ENCODE peak calls at places on chromosomes 1 and 21, in ten cellular contexts. One of them, this sample, is unnamed. For H3K4me1, the result is how much of the 10 kb centered on the place peaks cover.

GRCh38 chr1:21289700-21290545 is at the start of gene ECE1:
- DNase-seq in IMR-90: no peak
- DNase-seq in spleen: peak
- DNase-seq in ovary: peak
- DNase-seq in esophagus squamous epithelium: no peak
- DNase-seq in A549: peak
- DNase-seq in uterus: peak
- DNase-seq in stomach: peak
- DNase-seq in endothelial cell of umbilical vein: peak
- DNase-seq in body of pancreas: no peak
- DNase-seq in this sample: peak

GRCh38 chr1:71638081-71638766 is 557.4 kb upstream of the ZRANB2 start:
- DNase-seq in IMR-90: peak
- DNase-seq in spleen: no peak
- DNase-seq in ovary: no peak
- DNase-seq in esophagus squamous epithelium: no peak
- DNase-seq in A549: no peak
- DNase-seq in uterus: no peak
- DNase-seq in stomach: no peak
- DNase-seq in endothelial cell of umbilical vein: no peak
- DNase-seq in body of pancreas: no peak
- DNase-seq in this sample: no peak

GRCh38 chr1:89603651-89604413 is 29.1 kb upstream of the LRRC8C start:
- DNase-seq in IMR-90: peak
- DNase-seq in spleen: no peak
- DNase-seq in ovary: no peak
- DNase-seq in esophagus squamous epithelium: no peak
- DNase-seq in A549: no peak
- DNase-seq in uterus: no peak
- DNase-seq in stomach: no peak
- DNase-seq in endothelial cell of umbilical vein: no peak
- DNase-seq in body of pancreas: no peak
- DNase-seq in this sample: no peak

GRCh38 chr1:96688737-96689136 is 32.8 kb upstream of the PTBP2 start:
- DNase-seq in IMR-90: no peak
- DNase-seq in spleen: no peak
- DNase-seq in ovary: no peak
- DNase-seq in esophagus squamous epithelium: no peak
- DNase-seq in A549: no peak
- DNase-seq in uterus: no peak
- DNase-seq in stomach: no peak
- DNase-seq in endothelial cell of umbilical vein: no peak
- DNase-seq in body of pancreas: no peak
- DNase-seq in this sample: no peak

GRCh38 chr1:169044296-169044695 is 62.2 kb upstream of the ATP1B1 start:
- DNase-seq in IMR-90: no peak
- DNase-seq in spleen: no peak
- DNase-seq in ovary: no peak
- DNase-seq in esophagus squamous epithelium: no peak
- DNase-seq in A549: no peak
- DNase-seq in uterus: no peak
- DNase-seq in stomach: no peak
- DNase-seq in endothelial cell of umbilical vein: no peak
- DNase-seq in body of pancreas: no peak
- DNase-seq in this sample: no peak

GRCh38 chr21:42526379-42526727 is 12.7 kb downstream of the SLC37A1 start:
- DNase-seq in IMR-90: no peak
- DNase-seq in spleen: no peak
- DNase-seq in ovary: no peak
- DNase-seq in esophagus squamous epithelium: no peak
- DNase-seq in A549: no peak
- DNase-seq in uterus: no peak
- DNase-seq in stomach: peak
- DNase-seq in endothelial cell of umbilical vein: no peak
- DNase-seq in body of pancreas: peak
- DNase-seq in this sample: peak

GRCh38 chr1:40901886-40902633 is 39.9 kb upstream of the CITED4 start:
- DNase-seq in IMR-90: peak
- DNase-seq in spleen: no peak
- DNase-seq in ovary: no peak
- DNase-seq in esophagus squamous epithelium: no peak
- DNase-seq in A549: peak
- DNase-seq in uterus: no peak
- DNase-seq in stomach: no peak
- DNase-seq in endothelial cell of umbilical vein: peak
- DNase-seq in body of pancreas: no peak
- DNase-seq in this sample: no peak

GRCh38 chr1:200365897-200366426 is 43.9 kb downstream of the ZNF281 start:
- DNase-seq in IMR-90: no peak
- DNase-seq in spleen: no peak
- DNase-seq in ovary: no peak
- DNase-seq in esophagus squamous epithelium: no peak
- DNase-seq in A549: no peak
- DNase-seq in uterus: no peak
- DNase-seq in stomach: no peak
- DNase-seq in endothelial cell of umbilical vein: no peak
- DNase-seq in body of pancreas: no peak
- DNase-seq in this sample: no peak

GRCh38 chr1:171715813-171716251 is 26.0 kb downstream of the VAMP4 start:
- DNase-seq in IMR-90: peak
- DNase-seq in spleen: no peak
- DNase-seq in ovary: no peak
- DNase-seq in esophagus squamous epithelium: no peak
- DNase-seq in A549: no peak
- DNase-seq in uterus: no peak
- DNase-seq in stomach: no peak
- DNase-seq in endothelial cell of umbilical vein: peak
- DNase-seq in body of pancreas: no peak
- DNase-seq in this sample: no peak

GRCh38 chr1:19179597-19180271 is 30.3 kb downstream of the UBR4 start:
- DNase-seq in IMR-90: peak
- DNase-seq in spleen: no peak
- DNase-seq in ovary: no peak
- DNase-seq in esophagus squamous epithelium: no peak
- DNase-seq in A549: no peak
- DNase-seq in uterus: no peak
- DNase-seq in stomach: no peak
- DNase-seq in endothelial cell of umbilical vein: peak
- DNase-seq in body of pancreas: no peak
- DNase-seq in this sample: no peak

DNA sequence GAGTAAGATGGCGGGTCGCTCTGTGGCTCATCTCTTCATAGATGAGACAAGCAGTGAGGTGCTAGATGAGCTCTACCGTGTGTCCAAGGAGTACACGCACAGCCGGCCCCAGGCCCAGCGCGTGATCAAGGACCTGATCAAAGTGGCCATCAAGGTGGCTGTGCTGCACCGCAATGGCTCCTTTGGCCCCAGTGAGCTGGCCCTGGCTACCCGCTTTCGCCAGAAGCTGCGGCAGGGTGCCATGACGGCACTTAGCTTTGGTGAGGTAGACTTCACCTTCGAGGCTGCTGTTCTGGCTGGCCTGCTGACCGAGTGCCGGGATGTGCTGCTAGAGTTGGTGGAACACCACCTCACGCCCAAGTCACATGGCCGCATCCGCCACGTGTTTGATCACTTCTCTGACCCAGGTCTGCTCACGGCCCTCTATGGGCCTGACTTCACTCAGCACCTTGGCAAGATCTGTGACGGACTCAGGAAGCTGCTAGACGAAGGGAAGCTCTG is 2.4 kb downstream of the TNFAIP8L2 start:
- DNase-seq in IMR-90: no peak
- DNase-seq in spleen: peak
- DNase-seq in ovary: no peak
- DNase-seq in esophagus squamous epithelium: no peak
- DNase-seq in A549: no peak
- DNase-seq in uterus: no peak
- DNase-seq in stomach: no peak
- DNase-seq in endothelial cell of umbilical vein: no peak
- DNase-seq in body of pancreas: no peak
- DNase-seq in this sample: no peak
- TF ChIP-seq CTCF in IMR-90: no peak
- TF ChIP-seq CTCF in spleen: no peak
- TF ChIP-seq CTCF in ovary: no peak
- TF ChIP-seq CTCF in esophagus squamous epithelium: no peak
- TF ChIP-seq CTCF in A549: no peak
- TF ChIP-seq CTCF in uterus: no peak
- TF ChIP-seq CTCF in stomach: no peak
- TF ChIP-seq CTCF in endothelial cell of umbilical vein: no peak
- TF ChIP-seq CTCF in body of pancreas: no peak
- TF ChIP-seq CTCF in this sample: no peak

DNA sequence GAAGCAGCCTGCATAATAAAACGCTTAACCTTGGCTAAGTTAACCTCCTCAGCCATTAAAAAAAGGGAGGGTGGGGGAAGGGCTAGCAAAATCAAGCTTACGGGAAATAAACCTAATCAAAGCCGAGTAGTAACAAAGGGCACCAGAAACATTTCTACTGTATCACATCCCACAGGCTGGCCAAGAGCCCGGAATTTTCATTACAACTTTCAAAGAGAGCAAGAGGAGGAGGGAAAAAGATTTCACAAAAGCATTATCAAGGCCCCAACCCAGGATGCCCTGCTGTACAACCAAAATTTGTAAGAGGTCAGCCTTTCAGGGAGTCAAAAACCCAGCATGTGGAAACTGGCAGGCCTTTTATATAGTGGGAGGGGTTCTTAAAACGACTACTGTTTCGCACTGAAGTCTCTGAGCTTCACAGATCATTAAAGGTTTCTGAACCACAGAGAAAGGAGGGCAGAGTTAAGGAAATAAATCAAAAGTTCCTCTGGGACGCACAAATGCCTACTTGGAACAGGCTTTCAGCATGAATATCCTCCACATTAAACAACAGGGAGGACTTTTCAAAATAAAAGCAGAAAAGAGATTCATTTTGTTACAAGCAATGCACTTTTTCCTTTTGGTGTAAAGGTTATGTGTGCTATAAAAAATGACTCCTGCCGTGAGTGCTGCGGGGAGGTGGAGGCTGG is 90.4 kb downstream of the SLC45A1 start:
- DNase-seq in IMR-90: peak
- DNase-seq in spleen: no peak
- DNase-seq in ovary: peak
- DNase-seq in esophagus squamous epithelium: no peak
- DNase-seq in A549: no peak
- DNase-seq in uterus: peak
- DNase-seq in stomach: peak
- DNase-seq in endothelial cell of umbilical vein: peak
- DNase-seq in body of pancreas: peak
- DNase-seq in this sample: peak
- H3K4me1 ChIP-seq in IMR-90: under half
- H3K4me1 ChIP-seq in spleen: half or more
- H3K4me1 ChIP-seq in ovary: under half
- H3K4me1 ChIP-seq in esophagus squamous epithelium: half or more
- H3K4me1 ChIP-seq in A549: under half
- H3K4me1 ChIP-seq in uterus: under half
- H3K4me1 ChIP-seq in stomach: half or more
- H3K4me1 ChIP-seq in endothelial cell of umbilical vein: half or more
- H3K4me1 ChIP-seq in body of pancreas: half or more
- H3K4me1 ChIP-seq in this sample: under half

GRCh38 chr1:16440480-16441311 is at the start of gene NECAP2:
- DNase-seq in IMR-90: peak
- DNase-seq in spleen: peak
- DNase-seq in ovary: peak
- DNase-seq in esophagus squamous epithelium: peak
- DNase-seq in A549: peak
- DNase-seq in uterus: peak
- DNase-seq in stomach: peak
- DNase-seq in endothelial cell of umbilical vein: peak
- DNase-seq in body of pancreas: peak
- DNase-seq in this sample: peak
- TF ChIP-seq POLR2A in IMR-90: peak
- TF ChIP-seq POLR2A in spleen: no peak
- TF ChIP-seq POLR2A in ovary: peak
- TF ChIP-seq POLR2A in esophagus squamous epithelium: peak
- TF ChIP-seq POLR2A in A549: peak
- TF ChIP-seq POLR2A in uterus: peak
- TF ChIP-seq POLR2A in stomach: no peak
- TF ChIP-seq POLR2A in endothelial cell of umbilical vein: peak
- TF ChIP-seq POLR2A in body of pancreas: peak
- TF ChIP-seq POLR2A in this sample: peak

GRCh38 chr1:154304664-154305337 is 16.1 kb upstream of the AQP10 start:
- DNase-seq in IMR-90: no peak
- DNase-seq in spleen: no peak
- DNase-seq in ovary: no peak
- DNase-seq in esophagus squamous epithelium: no peak
- DNase-seq in A549: no peak
- DNase-seq in uterus: no peak
- DNase-seq in stomach: no peak
- DNase-seq in endothelial cell of umbilical vein: no peak
- DNase-seq in body of pancreas: no peak
- DNase-seq in this sample: no peak
- TF ChIP-seq CTCF in IMR-90: no peak
- TF ChIP-seq CTCF in spleen: no peak
- TF ChIP-seq CTCF in ovary: no peak
- TF ChIP-seq CTCF in esophagus squamous epithelium: no peak
- TF ChIP-seq CTCF in A549: no peak
- TF ChIP-seq CTCF in uterus: no peak
- TF ChIP-seq CTCF in stomach: no peak
- TF ChIP-seq CTCF in endothelial cell of umbilical vein: no peak
- TF ChIP-seq CTCF in body of pancreas: no peak
- TF ChIP-seq CTCF in this sample: no peak

This sample was measured in right lobe of liver.